ENCODE peak calls at places on chromosomes 3 and 15, in four cellular contexts. One of them, this sample, is unnamed.

GRCh38 chr3:183317886-183318845 is 65.1 kb downstream of the B3GNT5 start:
- DNase-seq in mammary epithelial cell: peak; percentile 51
- DNase-seq in Karpas-422: no peak
- DNase-seq in naive thymus-derived CD4-positive, alpha-beta T cell: no peak
- DNase-seq in this sample: no peak

GRCh38 chr3:131107637-131108433 is 81.2 kb downstream of the NEK11 start:
- DNase-seq in mammary epithelial cell: no peak
- DNase-seq in Karpas-422: no peak
- DNase-seq in naive thymus-derived CD4-positive, alpha-beta T cell: no peak
- DNase-seq in this sample: no peak

GRCh38 chr15:82177291-82178010 is 85.1 kb downstream of the EFL1 start:
- DNase-seq in mammary epithelial cell: peak; percentile 62
- DNase-seq in naive thymus-derived CD4-positive, alpha-beta T cell: no peak
- DNase-seq in Karpas-422: no peak
- DNase-seq in this sample: no peak

GRCh38 chr3:106333911-106334618 is 465.3 kb upstream of the CBLB start:
- DNase-seq in mammary epithelial cell: peak; percentile 94
- DNase-seq in Karpas-422: no peak
- DNase-seq in naive thymus-derived CD4-positive, alpha-beta T cell: no peak
- DNase-seq in this sample: no peak

GRCh38 chr15:74585857-74586256 is 29.8 kb upstream of the CLK3 start:
- DNase-seq in Karpas-422: no peak
- DNase-seq in mammary epithelial cell: no peak
- DNase-seq in naive thymus-derived CD4-positive, alpha-beta T cell: no peak
- DNase-seq in this sample: no peak

GRCh38 chr3:53516339-53516738 is 21.9 kb downstream of the CACNA1D start:
- DNase-seq in Karpas-422: no peak
- DNase-seq in mammary epithelial cell: no peak
- DNase-seq in naive thymus-derived CD4-positive, alpha-beta T cell: no peak
- DNase-seq in this sample: no peak

GRCh38 chr15:91898843-91899242 is 45.3 kb downstream of the SLCO3A1 start:
- DNase-seq in naive thymus-derived CD4-positive, alpha-beta T cell: no peak
- DNase-seq in mammary epithelial cell: no peak
- DNase-seq in Karpas-422: no peak
- DNase-seq in this sample: no peak

GRCh38 chr15:73996939-73997338 is 2.4 kb downstream of the PML start:
- DNase-seq in naive thymus-derived CD4-positive, alpha-beta T cell: peak; percentile 34
- DNase-seq in mammary epithelial cell: peak; percentile 79
- DNase-seq in Karpas-422: peak; percentile 68
- DNase-seq in this sample: peak; percentile 41

GRCh38 chr15:68421798-68422402 is 10.1 kb downstream of the ITGA11 start:
- DNase-seq in naive thymus-derived CD4-positive, alpha-beta T cell: no peak
- DNase-seq in Karpas-422: no peak
- DNase-seq in mammary epithelial cell: no peak
- DNase-seq in this sample: no peak

GRCh38 chr3:8739757-8740508 is 6.3 kb downstream of the CAV3 start:
- DNase-seq in Karpas-422: no peak
- DNase-seq in mammary epithelial cell: peak; percentile 99
- DNase-seq in naive thymus-derived CD4-positive, alpha-beta T cell: no peak
- DNase-seq in this sample: no peak

GRCh38 chr3:187852842-187853727 is 107.8 kb upstream of the BCL6 start:
- DNase-seq in mammary epithelial cell: peak; percentile 74
- DNase-seq in naive thymus-derived CD4-positive, alpha-beta T cell: no peak
- DNase-seq in Karpas-422: no peak
- DNase-seq in this sample: no peak

GRCh38 chr15:51775967-51776816 is 24.8 kb downstream of the TMOD2 start:
- DNase-seq in naive thymus-derived CD4-positive, alpha-beta T cell: peak; percentile 47
- DNase-seq in Karpas-422: peak; percentile 81
- DNase-seq in mammary epithelial cell: peak; percentile 25
- DNase-seq in this sample: peak; percentile 30

GRCh38 chr15:60966746-60967145 is 262.4 kb downstream of the RORA start:
- DNase-seq in naive thymus-derived CD4-positive, alpha-beta T cell: no peak
- DNase-seq in mammary epithelial cell: no peak
- DNase-seq in Karpas-422: no peak
- DNase-seq in this sample: no peak

GRCh38 chr3:119871571-119871970 is 89.7 kb downstream of the NR1I2 start:
- DNase-seq in mammary epithelial cell: no peak
- DNase-seq in Karpas-422: no peak
- DNase-seq in naive thymus-derived CD4-positive, alpha-beta T cell: no peak
- DNase-seq in this sample: no peak

GRCh38 chr3:155110996-155111901 is 31.1 kb downstream of the MME start:
- DNase-seq in mammary epithelial cell: no peak
- DNase-seq in Karpas-422: peak; percentile 87
- DNase-seq in naive thymus-derived CD4-positive, alpha-beta T cell: no peak
- DNase-seq in this sample: no peak

GRCh38 chr15:38844683-38845195 is 280.1 kb upstream of the RASGRP1 start:
- DNase-seq in naive thymus-derived CD4-positive, alpha-beta T cell: no peak
- DNase-seq in Karpas-422: no peak
- DNase-seq in mammary epithelial cell: no peak
- DNase-seq in this sample: no peak

GRCh38 chr3:102255736-102256135 is 179.1 kb upstream of the ZPLD1 start:
- DNase-seq in Karpas-422: no peak
- DNase-seq in naive thymus-derived CD4-positive, alpha-beta T cell: no peak
- DNase-seq in mammary epithelial cell: no peak
- DNase-seq in this sample: no peak

GRCh38 chr3:52896613-52897012 is 735 bp downstream of the STIMATE start:
- DNase-seq in Karpas-422: peak; percentile 76
- DNase-seq in mammary epithelial cell: peak; percentile 9
- DNase-seq in naive thymus-derived CD4-positive, alpha-beta T cell: no peak
- DNase-seq in this sample: no peak

GRCh38 chr15:50484781-50485180 is 60.6 kb downstream of the USP8 start:
- DNase-seq in Karpas-422: no peak
- DNase-seq in naive thymus-derived CD4-positive, alpha-beta T cell: no peak
- DNase-seq in mammary epithelial cell: no peak
- DNase-seq in this sample: no peak

GRCh38 chr15:59587085-59587826 is 24.3 kb upstream of the GCNT3 start:
- DNase-seq in mammary epithelial cell: peak; percentile 52
- DNase-seq in naive thymus-derived CD4-positive, alpha-beta T cell: no peak
- DNase-seq in Karpas-422: no peak
- DNase-seq in this sample: no peak

GRCh38 chr3:78277793-78278192 is 1237.9 kb downstream of the ROBO2 start:
- DNase-seq in naive thymus-derived CD4-positive, alpha-beta T cell: no peak
- DNase-seq in Karpas-422: peak; percentile 56
- DNase-seq in mammary epithelial cell: no peak
- DNase-seq in this sample: no peak

GRCh38 chr3:58535531-58536500 is 1.2 kb downstream of the ACOX2 start:
- DNase-seq in Karpas-422: no peak
- DNase-seq in mammary epithelial cell: peak; percentile 33
- DNase-seq in naive thymus-derived CD4-positive, alpha-beta T cell: no peak
- DNase-seq in this sample: no peak

GRCh38 chr15:100328796-100329195 is 13.0 kb downstream of the ADAMTS17 start:
- DNase-seq in naive thymus-derived CD4-positive, alpha-beta T cell: no peak
- DNase-seq in Karpas-422: no peak
- DNase-seq in mammary epithelial cell: no peak
- DNase-seq in this sample: no peak

GRCh38 chr3:36219398-36219797 is 160.9 kb upstream of the STAC start:
- DNase-seq in mammary epithelial cell: peak; percentile 50
- DNase-seq in naive thymus-derived CD4-positive, alpha-beta T cell: no peak
- DNase-seq in Karpas-422: no peak
- DNase-seq in this sample: no peak

GRCh38 chr15:80875568-80875967 is 96.4 kb downstream of the CEMIP start:
- DNase-seq in naive thymus-derived CD4-positive, alpha-beta T cell: no peak
- DNase-seq in Karpas-422: no peak
- DNase-seq in mammary epithelial cell: no peak
- DNase-seq in this sample: no peak

GRCh38 chr3:87145553-87145952 is 81.6 kb upstream of the CHMP2B start:
- DNase-seq in Karpas-422: peak; percentile 76
- DNase-seq in mammary epithelial cell: peak; percentile 16
- DNase-seq in naive thymus-derived CD4-positive, alpha-beta T cell: no peak
- DNase-seq in this sample: no peak

GRCh38 chr3:58560771-58561311 is 16.4 kb downstream of the FAM107A start:
- DNase-seq in mammary epithelial cell: peak; percentile 60
- DNase-seq in Karpas-422: peak; percentile 68
- DNase-seq in naive thymus-derived CD4-positive, alpha-beta T cell: no peak
- DNase-seq in this sample: no peak

GRCh38 chr3:190581041-190581501 is 67.2 kb downstream of the IL1RAP start:
- DNase-seq in Karpas-422: no peak
- DNase-seq in mammary epithelial cell: no peak
- DNase-seq in naive thymus-derived CD4-positive, alpha-beta T cell: no peak
- DNase-seq in this sample: no peak

GRCh38 chr3:66153961-66154923 is 66.6 kb upstream of the SLC25A26 start:
- DNase-seq in naive thymus-derived CD4-positive, alpha-beta T cell: no peak
- DNase-seq in Karpas-422: no peak
- DNase-seq in mammary epithelial cell: no peak
- DNase-seq in this sample: no peak

GRCh38 chr3:89742546-89742945 is 635.1 kb downstream of the EPHA3 start:
- DNase-seq in naive thymus-derived CD4-positive, alpha-beta T cell: no peak
- DNase-seq in mammary epithelial cell: no peak
- DNase-seq in Karpas-422: no peak
- DNase-seq in this sample: no peak
- H3K27ac ChIP-seq in naive thymus-derived CD4-positive, alpha-beta T cell: no peak overlapping the region
- H3K27ac ChIP-seq in mammary epithelial cell: no peak overlapping the region
- H3K27ac ChIP-seq in Karpas-422: no peak overlapping the region
- H3K27ac ChIP-seq in this sample: no peak overlapping the region

GRCh38 chr3:127628788-127629456 is at the start of gene PODXL2:
- DNase-seq in naive thymus-derived CD4-positive, alpha-beta T cell: peak; percentile 20
- DNase-seq in mammary epithelial cell: peak; percentile 26
- DNase-seq in Karpas-422: peak; percentile 84
- DNase-seq in this sample: no peak

GRCh38 chr3:127629462-127630403 is 748 bp downstream of the PODXL2 start:
- DNase-seq in Karpas-422: peak; percentile 80
- DNase-seq in naive thymus-derived CD4-positive, alpha-beta T cell: peak; percentile 46
- DNase-seq in mammary epithelial cell: no peak
- DNase-seq in this sample: peak; percentile 46

GRCh38 chr3:127632035-127632434 is 3.0 kb downstream of the PODXL2 start:
- DNase-seq in naive thymus-derived CD4-positive, alpha-beta T cell: no peak
- DNase-seq in Karpas-422: no peak
- DNase-seq in mammary epithelial cell: no peak
- DNase-seq in this sample: no peak

GRCh38 chr3:127630811-127631714 is 2.1 kb downstream of the PODXL2 start:
- DNase-seq in naive thymus-derived CD4-positive, alpha-beta T cell: no peak
- DNase-seq in mammary epithelial cell: no peak
- DNase-seq in Karpas-422: no peak
- DNase-seq in this sample: no peak

GRCh38 chr3:127628426-127628787 is 578 bp upstream of the PODXL2 start:
- DNase-seq in mammary epithelial cell: no peak
- DNase-seq in naive thymus-derived CD4-positive, alpha-beta T cell: no peak
- DNase-seq in Karpas-422: no peak
- DNase-seq in this sample: no peak
- H3K4me3 ChIP-seq in mammary epithelial cell: no peak overlapping the region
- H3K4me3 ChIP-seq in naive thymus-derived CD4-positive, alpha-beta T cell: no peak overlapping the region
- H3K4me3 ChIP-seq in Karpas-422: no peak overlapping the region
- H3K4me3 ChIP-seq in this sample: no peak overlapping the region

GRCh38 chr15:85763557-85764303 is 31.0 kb downstream of the KLHL25 start:
- DNase-seq in naive thymus-derived CD4-positive, alpha-beta T cell: no peak
- DNase-seq in Karpas-422: no peak
- DNase-seq in mammary epithelial cell: peak; percentile 34
- DNase-seq in this sample: no peak
- H3K27ac ChIP-seq in naive thymus-derived CD4-positive, alpha-beta T cell: no peak overlapping the region
- H3K27ac ChIP-seq in Karpas-422: no peak overlapping the region
- H3K27ac ChIP-seq in mammary epithelial cell: peak overlapping the region; percentile 61
- H3K27ac ChIP-seq in this sample: no peak overlapping the region

DNA sequence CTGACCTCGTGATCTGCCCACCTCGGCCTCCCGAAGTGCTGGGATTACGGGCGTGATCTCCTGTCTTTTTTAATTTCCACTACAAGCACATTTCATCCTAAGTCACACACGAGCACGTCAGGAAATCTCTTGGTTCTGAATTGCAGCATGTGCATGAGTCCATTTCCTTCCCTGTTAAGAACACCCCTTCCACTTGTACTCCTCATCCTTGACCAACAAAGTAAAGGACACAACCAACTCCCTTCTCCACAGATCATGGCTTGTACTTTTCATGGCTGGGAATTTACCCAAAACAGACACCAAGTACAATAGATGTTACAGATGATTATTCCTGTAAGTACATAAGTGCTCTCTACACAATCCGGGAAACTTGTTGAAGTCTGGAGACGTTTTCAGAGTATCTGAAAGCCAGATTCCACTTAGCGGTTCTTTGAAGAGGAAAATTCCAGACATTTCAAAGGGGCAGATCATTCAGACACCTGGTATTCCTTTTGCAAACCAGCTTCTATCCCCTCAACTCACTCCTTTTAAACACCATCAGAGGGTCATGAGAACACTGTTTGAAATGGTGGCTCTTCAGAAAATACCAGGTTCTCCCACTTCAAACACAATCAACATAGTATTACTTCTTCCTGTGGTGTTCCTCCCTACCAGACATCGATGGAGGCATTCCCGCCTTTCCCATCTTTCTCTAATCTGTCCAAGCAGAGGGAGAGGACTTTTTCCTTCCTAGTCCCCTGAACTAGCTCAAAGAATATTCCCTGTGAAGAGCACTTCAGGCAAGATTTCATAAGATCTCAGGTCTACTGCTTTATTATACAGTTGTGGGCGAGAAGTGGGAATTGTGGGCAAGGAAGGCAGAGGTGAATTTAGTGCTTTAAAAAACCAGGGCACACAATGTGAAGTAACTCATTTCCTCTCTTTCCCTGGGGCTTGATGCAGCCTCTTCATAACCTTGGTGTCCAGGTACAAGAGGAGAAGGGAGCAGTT is 80.1 kb upstream of the TSC22D2 start:
- DNase-seq in naive thymus-derived CD4-positive, alpha-beta T cell: no peak
- DNase-seq in Karpas-422: no peak
- DNase-seq in mammary epithelial cell: no peak
- DNase-seq in this sample: no peak
- H3K4me3 ChIP-seq in naive thymus-derived CD4-positive, alpha-beta T cell: no peak overlapping the region
- H3K4me3 ChIP-seq in Karpas-422: no peak overlapping the region
- H3K4me3 ChIP-seq in mammary epithelial cell: no peak overlapping the region
- H3K4me3 ChIP-seq in this sample: no peak overlapping the region

DNA sequence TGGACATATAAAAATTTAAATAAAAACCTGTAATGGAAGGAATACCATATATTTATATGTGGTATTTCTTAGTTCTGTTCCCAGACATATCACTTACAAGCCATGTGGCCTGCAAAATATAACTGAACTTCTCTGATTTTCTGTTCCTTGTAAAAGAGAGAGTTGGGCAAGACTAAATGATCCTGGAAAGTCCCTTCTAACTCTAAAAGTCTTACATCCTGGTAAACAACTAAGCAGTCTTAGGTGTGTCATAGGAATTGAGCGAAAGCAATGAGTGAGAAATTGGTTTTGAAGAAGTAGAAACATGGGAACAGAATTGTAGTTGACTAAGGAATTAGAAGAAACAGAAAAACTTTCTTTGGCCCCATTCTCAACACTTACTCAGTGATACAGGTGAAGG is 25.3 kb upstream of the IL20RB start:
- DNase-seq in mammary epithelial cell: peak; percentile 72
- DNase-seq in naive thymus-derived CD4-positive, alpha-beta T cell: no peak
- DNase-seq in Karpas-422: no peak
- DNase-seq in this sample: no peak
- H3K27ac ChIP-seq in mammary epithelial cell: peak overlapping the region; percentile 55
- H3K27ac ChIP-seq in naive thymus-derived CD4-positive, alpha-beta T cell: no peak overlapping the region
- H3K27ac ChIP-seq in Karpas-422: peak overlapping the region; percentile 29
- H3K27ac ChIP-seq in this sample: no peak overlapping the region

GRCh38 chr3:179265875-179266274 is 15.0 kb upstream of the KCNMB3 start:
- DNase-seq in mammary epithelial cell: no peak
- DNase-seq in Karpas-422: peak; percentile 88
- DNase-seq in naive thymus-derived CD4-positive, alpha-beta T cell: no peak
- DNase-seq in this sample: no peak
- H3K4me3 ChIP-seq in mammary epithelial cell: no peak overlapping the region
- H3K4me3 ChIP-seq in Karpas-422: peak overlapping the region; percentile 72
- H3K4me3 ChIP-seq in naive thymus-derived CD4-positive, alpha-beta T cell: no peak overlapping the region
- H3K4me3 ChIP-seq in this sample: no peak overlapping the region

This sample was measured in CD8-positive, alpha-beta memory T cell.